ENCODE peak calls at places on chromosomes 16 and 17, in four cellular contexts. J, P, E and Z are unnamed samples. For H3K4me1 and H3K36me3, the result is how much of the 10 kb centered on the place peaks cover.

GRCh38 chr17:42679001-42679491 is 2.3 kb upstream of the PLEKHH3 start:
- DNase-seq in J (no peak), P (peak), E (peak), Z (no peak)

GRCh38 chr17:16873654-16874035 is 98.3 kb downstream of the TNFRSF13B start:
- DNase-seq in J (no peak), P (no peak), E (no peak), Z (peak)

GRCh38 chr16:68885321-68885720 is 42.0 kb downstream of the TANGO6 start:
- DNase-seq in J (no peak), P (no peak), E (no peak), Z (no peak)

GRCh38 chr16:15765880-15766279 is 90.9 kb downstream of the MYH11 start:
- DNase-seq in J (no peak), P (peak), E (peak), Z (no peak)

GRCh38 chr17:73586921-73587680 is 57.1 kb downstream of the SDK2 start:
- DNase-seq in J (no peak), P (no peak), E (peak), Z (no peak)

GRCh38 chr17:77459018-77459755 is 318.4 kb downstream of the SEC14L1 start:
- DNase-seq in J (no peak), P (no peak), E (no peak), Z (no peak)

GRCh38 chr17:82291582-82292250 is 18.2 kb upstream of the CSNK1D start:
- DNase-seq in J (no peak), P (no peak), E (no peak), Z (no peak)

GRCh38 chr16:11255737-11256656 is at the start of gene SOCS1:
- DNase-seq in J (peak), P (peak), E (peak), Z (peak)

GRCh38 chr16:11392041-11392581 is 46.9 kb downstream of the RMI2 start:
- DNase-seq in J (no peak), P (no peak), E (no peak), Z (no peak)

GRCh38 chr16:83110221-83110768 is 483.5 kb downstream of the CDH13 start:
- DNase-seq in J (no peak), P (no peak), E (no peak), Z (no peak)

GRCh38 chr16:56910654-56911539 is 21.0 kb upstream of the HERPUD1 start:
- DNase-seq in J (no peak), P (no peak), E (peak), Z (no peak)

GRCh38 chr17:32007463-32008298 is 498 bp downstream of the LRRC37B start:
- DNase-seq in J (peak), P (peak), E (peak), Z (peak)

GRCh38 chr17:80825471-80826345 is 165.9 kb upstream of the CHMP6 start:
- DNase-seq in J (no peak), P (no peak), E (no peak), Z (no peak)

GRCh38 chr16:49930841-49931240 is 74.9 kb upstream of the ZNF423 start:
- DNase-seq in J (no peak), P (no peak), E (no peak), Z (no peak)

GRCh38 chr16:19089410-19089955 is 22.1 kb downstream of the COQ7 start:
- DNase-seq in J (no peak), P (no peak), E (no peak), Z (no peak)

GRCh38 chr16:20023190-20023589 is 50.5 kb downstream of the GPR139 start:
- DNase-seq in J (no peak), P (no peak), E (peak), Z (no peak)

GRCh38 chr17:50117202-50118040 is 12.5 kb downstream of the SAMD14 start:
- DNase-seq in J (peak), P (peak), E (peak), Z (no peak)

GRCh38 chr16:73735018-73735417 is 561.6 kb upstream of the PSMD7 start:
- DNase-seq in J (no peak), P (no peak), E (no peak), Z (no peak)

GRCh38 chr17:50918933-50919296 is 52.8 kb upstream of the TOB1 start:
- DNase-seq in J (no peak), P (no peak), E (no peak), Z (no peak)

GRCh38 chr17:77686903-77687302 is 271.6 kb upstream of the TNRC6C start:
- DNase-seq in J (no peak), P (no peak), E (no peak), Z (no peak)

GRCh38 chr16:54633943-54634362 is 296.7 kb upstream of the IRX5 start:
- DNase-seq in J (no peak), P (peak), E (peak), Z (no peak)

GRCh38 chr17:74769266-74769855 is 6.8 kb downstream of the NAT9 start:
- DNase-seq in J (no peak), P (no peak), E (no peak), Z (no peak)

GRCh38 chr17:60256174-60256573 is 106.4 kb downstream of the CA4 start:
- DNase-seq in J (no peak), P (no peak), E (no peak), Z (no peak)

GRCh38 chr17:73765824-73766563 is 121.7 kb upstream of the SDK2 start:
- DNase-seq in J (no peak), P (no peak), E (no peak), Z (no peak)

GRCh38 chr17:40535438-40535837 is 29.8 kb downstream of the CCR7 start:
- DNase-seq in J (no peak), P (no peak), E (no peak), Z (no peak)

GRCh38 chr16:48067388-48067787 is 88.4 kb downstream of the ABCC12 start:
- DNase-seq in J (no peak), P (no peak), E (no peak), Z (no peak)

GRCh38 chr17:4944163-4944553 is 4.1 kb downstream of the RNF167 start:
- DNase-seq in J (no peak), P (no peak), E (no peak), Z (no peak)

GRCh38 chr16:65947951-65948350 is 418.5 kb upstream of the CDH5 start:
- DNase-seq in J (no peak), P (no peak), E (no peak), Z (no peak)

GRCh38 chr17:77863814-77864161 is 94.7 kb upstream of the TNRC6C start:
- DNase-seq in J (no peak), P (no peak), E (peak), Z (no peak)

GRCh38 chr17:10149573-10150399 is 48.6 kb downstream of the GAS7 start:
- DNase-seq in J (no peak), P (no peak), E (no peak), Z (no peak)

GRCh38 chr17:50834126-50834785 is 1.1 kb upstream of the WFIKKN2 start:
- DNase-seq in J (no peak), P (no peak), E (no peak), Z (no peak)

GRCh38 chr16:79172306-79172705 is 428.2 kb downstream of the MAF start:
- DNase-seq in J (no peak), P (no peak), E (no peak), Z (no peak)

GRCh38 chr16:79175286-79176057 is 425.1 kb downstream of the MAF start:
- DNase-seq in J (no peak), P (no peak), E (no peak), Z (no peak)

GRCh38 chr16:79171504-79172240 is 428.9 kb downstream of the MAF start:
- DNase-seq in J (no peak), P (no peak), E (no peak), Z (no peak)

GRCh38 chr16:79173101-79173500 is 427.4 kb downstream of the MAF start:
- DNase-seq in J (no peak), P (no peak), E (no peak), Z (no peak)

GRCh38 chr16:79173910-79174309 is 426.6 kb downstream of the MAF start:
- DNase-seq in J (no peak), P (no peak), E (no peak), Z (no peak)
- H3K4me1 ChIP-seq in J (under half), P (under half), E (under half), Z (under half)

DNA sequence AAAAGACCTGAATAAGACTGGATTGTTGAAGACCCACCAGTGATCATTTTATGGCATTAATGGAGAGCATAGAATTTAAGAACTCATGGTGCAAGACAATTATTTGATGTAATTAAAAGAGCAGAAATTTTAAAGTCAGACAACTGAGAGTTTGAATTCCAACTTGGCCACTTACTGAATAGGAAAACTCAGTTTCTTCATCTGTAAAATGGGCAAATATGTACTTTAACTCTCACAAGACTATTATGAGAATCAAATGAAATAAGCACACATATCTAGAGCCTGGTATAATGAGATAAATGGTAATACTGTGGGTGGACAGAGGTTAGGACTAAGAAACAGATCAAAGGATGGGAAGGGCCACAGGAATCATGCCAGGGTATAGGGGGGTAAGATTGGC is 88.0 kb downstream of the SOX9 start:
- DNase-seq in J (no peak), P (no peak), E (no peak), Z (no peak)
- H3K36me3 ChIP-seq in J (under half), P (under half), E (under half), Z (under half)

GRCh38 chr17:39385040-39385439 is 16.4 kb downstream of the FBXL20 start:
- DNase-seq in J (no peak), P (no peak), E (no peak), Z (no peak)
- H3K4me1 ChIP-seq in J (under half), P (under half), E (under half), Z (under half)

DNA sequence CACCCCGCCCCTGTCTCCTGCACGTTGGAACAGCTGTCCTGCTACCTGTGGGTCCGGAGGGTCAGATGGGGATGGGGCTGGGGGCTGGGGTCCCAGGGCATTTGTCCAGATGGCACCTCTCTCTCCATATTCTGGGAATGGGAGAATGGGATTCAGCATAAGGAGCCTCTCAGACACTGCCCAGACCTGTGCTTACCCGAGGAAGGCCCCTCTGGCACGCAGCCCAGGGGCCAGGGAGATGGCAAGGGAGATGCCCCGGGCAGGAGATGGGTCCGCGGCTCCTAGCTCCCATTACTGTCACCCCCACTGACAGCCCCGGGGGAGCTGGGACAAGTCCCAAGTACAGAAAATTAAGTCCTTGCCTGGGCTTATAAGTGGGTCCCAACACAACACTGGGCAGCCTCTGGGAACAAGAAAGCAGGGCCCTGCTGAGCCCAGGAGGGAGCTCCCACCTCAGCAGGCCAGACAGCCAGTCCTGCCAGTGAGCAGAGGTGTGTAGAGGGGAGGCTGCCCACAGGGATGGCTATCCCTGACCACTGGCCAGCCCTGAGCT is 1.8 kb downstream of the VASN start:
- DNase-seq in J (no peak), P (no peak), E (no peak), Z (no peak)
- H3K36me3 ChIP-seq in J (under half), P (under half), E (under half), Z (under half)

DNA sequence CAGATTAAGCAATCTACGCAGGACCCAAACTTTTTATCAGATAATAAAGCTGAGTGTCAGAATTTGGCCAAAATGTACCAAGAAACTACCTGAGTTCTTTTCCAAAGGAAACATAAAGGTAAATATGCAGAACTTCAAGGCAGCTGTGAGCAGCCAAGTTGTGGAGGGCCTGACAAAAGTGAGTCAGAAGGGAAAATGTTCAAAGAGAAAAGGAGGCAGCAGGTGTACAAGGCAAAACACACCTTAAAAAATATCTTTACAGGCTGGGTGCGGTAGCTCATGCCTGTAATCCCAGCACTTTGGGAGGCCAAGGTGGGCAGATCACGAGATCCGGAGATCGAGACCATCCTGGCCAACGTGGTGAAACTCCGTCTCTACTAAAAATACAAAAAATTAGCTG is 7.0 kb upstream of the KANSL1 start:
- DNase-seq in J (no peak), P (no peak), E (no peak), Z (no peak)
- H3K4me1 ChIP-seq in J (under half), P (under half), E (under half), Z (under half)

GRCh38 chr17:64496786-64497564 is at the start of gene POLG2:
- DNase-seq in J (peak), P (peak), E (peak), Z (peak)

GRCh38 chr17:64494121-64494520 is 2.7 kb downstream of the POLG2 start:
- DNase-seq in J (no peak), P (no peak), E (no peak), Z (no peak)

GRCh38 chr17:64498308-64499203 is 1.7 kb upstream of the POLG2 start:
- DNase-seq in J (no peak), P (no peak), E (no peak), Z (no peak)

GRCh38 chr17:64497565-64498035 is 746 bp upstream of the POLG2 start:
- DNase-seq in J (no peak), P (no peak), E (no peak), Z (no peak)

GRCh38 chr17:64496348-64496785 is 487 bp downstream of the POLG2 start:
- DNase-seq in J (no peak), P (no peak), E (no peak), Z (no peak)
- H3K36me3 ChIP-seq in J (under half), P (under half), E (under half), Z (under half)

DNA sequence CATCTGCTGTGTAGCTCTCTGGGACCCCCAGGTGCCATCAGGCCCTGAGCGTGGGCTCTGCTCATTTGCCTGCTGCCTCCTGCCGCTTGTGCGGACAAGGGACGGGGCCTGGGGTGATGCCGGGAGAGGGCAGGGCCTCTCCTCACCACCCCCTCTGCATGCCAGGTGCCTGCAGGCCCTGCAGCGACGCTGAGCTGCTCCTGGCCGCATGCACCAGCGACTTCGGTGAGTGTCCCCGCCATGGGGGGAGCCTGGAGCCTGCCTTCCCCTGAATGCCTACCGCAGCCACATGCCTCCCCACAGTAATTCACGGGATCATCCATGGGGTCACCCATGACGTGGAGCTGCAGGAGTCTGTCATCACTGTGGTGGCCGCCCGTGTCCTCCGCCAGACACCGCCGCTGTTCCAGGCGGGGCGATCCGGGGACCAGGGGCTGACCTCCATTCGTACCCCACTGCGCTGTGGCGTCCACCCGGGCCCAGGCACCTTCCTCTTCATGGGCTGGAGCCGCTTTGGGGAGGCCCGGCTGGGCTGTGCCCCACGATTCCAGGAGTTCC is 1.9 kb downstream of the METRN start:
- DNase-seq in J (no peak), P (no peak), E (no peak), Z (no peak)
- H3K4me1 ChIP-seq in J (under half), P (under half), E (under half), Z (under half)

GRCh38 chr16:89137666-89138512 is 33.7 kb upstream of the CDH15 start:
- DNase-seq in J (no peak), P (no peak), E (no peak), Z (peak)
- H3K36me3 ChIP-seq in J (under half), P (under half), E (under half), Z (under half)